ENCODE peak calls at places on chromosome 17, in six cellular contexts. B is Peyer's patch, O is GM12865, Z is NB4, X is Panc1, Q is RWPE2. M is an unnamed sample.
A peak's percentile ranks its signal among the peaks of the same experiment; 100 is the strongest.

GRCh38 chr17:76350463-76350862 is 3.3 kb downstream of the PRPSAP1 start:
- DNase-seq in Q (no peak), B (no peak), O (no peak), Z (no peak), X (no peak), M (no peak)

GRCh38 chr17:18256351-18256750 is 2.2 kb downstream of the FLII start:
- DNase-seq in Z (no peak), Q (no peak), O (no peak), X (no peak), B (no peak), M (no peak)

GRCh38 chr17:83109793-83110645 is 30.6 kb downstream of the METRNL start:
- DNase-seq in O (no peak), Z (no peak), B (peak; percentile 73), X (peak; percentile 22), Q (peak; percentile 99), M (peak; percentile 94)

GRCh38 chr17:32971171-32971570 is 20.5 kb upstream of the SPACA3 start:
- DNase-seq in X (no peak), B (no peak), Q (no peak), O (peak; percentile 84), Z (peak; percentile 19), M (no peak)

GRCh38 chr17:1730345-1731193 is 6.1 kb downstream of the WDR81 start:
- DNase-seq in O (no peak), X (no peak), Q (peak; percentile 79), Z (no peak), B (peak; percentile 66), M (peak; percentile 86)

GRCh38 chr17:59331929-59332889 is 754 bp downstream of the YPEL2 start:
- DNase-seq in Q (no peak), B (peak; percentile 71), Z (peak; percentile 64), O (peak; percentile 30), X (no peak), M (peak; percentile 83)

GRCh38 chr17:70217571-70217970 is 48.2 kb downstream of the KCNJ2 start:
- DNase-seq in Q (no peak), B (no peak), O (no peak), X (no peak), Z (no peak), M (no peak)

GRCh38 chr17:71375948-71376347 is 744.9 kb upstream of the SOX9 start:
- DNase-seq in Q (no peak), Z (no peak), X (no peak), B (no peak), O (no peak), M (no peak)

GRCh38 chr17:75515229-75515522 is 161 bp downstream of the CASKIN2 start:
- DNase-seq in Z (no peak), X (no peak), O (no peak), B (no peak), Q (no peak), M (no peak)

GRCh38 chr17:40309938-40310510 is 1.0 kb downstream of the RARA start:
- DNase-seq in B (no peak), Z (no peak), X (no peak), Q (no peak), O (no peak), M (peak; percentile 63)

GRCh38 chr17:68821860-68822693 is 133.1 kb downstream of the ABCA8 start:
- DNase-seq in X (peak; percentile 55), B (no peak), O (no peak), Q (peak; percentile 71), Z (no peak), M (no peak)

GRCh38 chr17:79595471-79595870 is 15.4 kb downstream of the RBFOX3 start:
- DNase-seq in B (no peak), Z (no peak), X (no peak), Q (no peak), O (no peak), M (no peak)

GRCh38 chr17:73283841-73284282 is 22.2 kb upstream of the CPSF4L start:
- DNase-seq in Z (peak; percentile 79), Q (no peak), B (no peak), O (peak; percentile 60), X (no peak), M (no peak)

GRCh38 chr17:6555331-6556120 is 829 bp downstream of the PITPNM3 start:
- DNase-seq in O (no peak), Q (no peak), Z (peak; percentile 43), X (no peak), B (peak; percentile 65), M (peak; percentile 79)

GRCh38 chr17:1422907-1423306 is 22.9 kb upstream of the YWHAE start:
- DNase-seq in O (no peak), Z (no peak), B (no peak), X (peak; percentile 81), Q (peak; percentile 75), M (no peak)

GRCh38 chr17:81386141-81386645 is 9.1 kb upstream of the BAHCC1 start:
- DNase-seq in X (no peak), O (no peak), Z (no peak), B (no peak), Q (no peak), M (no peak)

GRCh38 chr17:39118674-39119419 is 32.6 kb downstream of the PLXDC1 start:
- DNase-seq in O (peak; percentile 76), Q (no peak), B (no peak), X (no peak), Z (peak; percentile 85), M (no peak)

GRCh38 chr17:51166987-51167931 is 1.0 kb downstream of the NME2 start:
- DNase-seq in Z (peak; percentile 77), Q (no peak), O (peak; percentile 73), B (peak; percentile 80), X (no peak), M (peak; percentile 83)

GRCh38 chr17:27408891-27409290 is 47.4 kb upstream of the KSR1 start:
- DNase-seq in Z (peak; percentile 15), B (no peak), O (no peak), Q (no peak), X (no peak), M (no peak)

GRCh38 chr17:27403480-27404005 is 52.7 kb upstream of the KSR1 start:
- DNase-seq in O (no peak), Z (no peak), Q (no peak), X (no peak), B (no peak), M (no peak)

GRCh38 chr17:27402943-27403342 is 53.3 kb upstream of the KSR1 start:
- DNase-seq in O (no peak), X (no peak), B (no peak), Q (no peak), Z (no peak), M (no peak)

GRCh38 chr17:27413295-27413694 is 43.0 kb upstream of the KSR1 start:
- DNase-seq in B (no peak), O (no peak), Z (peak; percentile 21), X (no peak), Q (no peak), M (no peak)

DNA sequence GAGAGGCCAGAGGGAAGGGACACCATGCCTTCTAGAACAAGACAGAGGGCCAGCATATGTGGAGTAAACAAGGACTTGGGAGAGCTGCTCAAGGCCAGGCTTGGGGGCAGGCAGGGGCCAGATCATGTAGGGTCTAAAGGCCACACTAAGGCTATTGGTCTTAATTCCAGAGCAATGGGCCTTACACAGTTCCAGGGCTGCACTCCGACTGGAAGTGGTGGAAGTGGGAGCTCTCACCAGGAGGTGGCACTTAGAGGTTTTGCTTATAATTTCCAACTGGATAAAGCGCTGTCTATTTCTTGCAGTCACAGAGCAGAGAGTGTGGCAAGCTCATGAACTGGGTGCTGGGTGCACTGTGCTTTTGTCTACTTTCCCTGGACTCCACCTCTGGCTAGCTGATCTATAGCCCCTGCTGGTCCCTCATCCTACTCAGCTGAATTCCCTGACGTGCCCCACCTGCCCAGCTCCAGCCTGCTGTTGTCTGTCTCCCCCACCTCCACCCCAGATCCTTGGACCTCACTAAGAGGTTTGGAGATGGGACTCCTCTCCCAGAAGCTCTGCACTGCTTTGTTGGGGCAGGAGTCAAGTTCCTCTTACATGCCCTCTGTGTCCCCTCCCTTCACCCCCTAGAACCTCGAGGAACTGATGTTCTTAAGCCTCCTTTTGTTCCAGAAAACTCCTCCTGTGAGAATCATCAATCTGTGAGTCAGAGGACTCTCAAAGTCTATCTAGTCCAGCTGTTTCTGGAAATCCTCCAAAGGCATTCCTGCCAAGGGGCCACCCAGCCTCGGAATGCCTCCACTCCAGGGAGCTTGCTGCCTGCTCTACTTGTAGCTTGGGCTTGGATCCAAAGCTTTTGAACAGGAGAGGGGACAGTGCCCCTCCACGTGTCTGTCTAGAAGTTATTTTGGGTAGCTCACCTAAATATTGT is 48.1 kb upstream of the KSR1 start:
- DNase-seq in X (no peak), Q (no peak), Z (no peak), O (no peak), B (no peak), M (no peak)
- TF ChIP-seq CTCF in X (no peak), Q (no peak), Z (no peak), O (no peak), B (no peak), M (no peak)

DNA sequence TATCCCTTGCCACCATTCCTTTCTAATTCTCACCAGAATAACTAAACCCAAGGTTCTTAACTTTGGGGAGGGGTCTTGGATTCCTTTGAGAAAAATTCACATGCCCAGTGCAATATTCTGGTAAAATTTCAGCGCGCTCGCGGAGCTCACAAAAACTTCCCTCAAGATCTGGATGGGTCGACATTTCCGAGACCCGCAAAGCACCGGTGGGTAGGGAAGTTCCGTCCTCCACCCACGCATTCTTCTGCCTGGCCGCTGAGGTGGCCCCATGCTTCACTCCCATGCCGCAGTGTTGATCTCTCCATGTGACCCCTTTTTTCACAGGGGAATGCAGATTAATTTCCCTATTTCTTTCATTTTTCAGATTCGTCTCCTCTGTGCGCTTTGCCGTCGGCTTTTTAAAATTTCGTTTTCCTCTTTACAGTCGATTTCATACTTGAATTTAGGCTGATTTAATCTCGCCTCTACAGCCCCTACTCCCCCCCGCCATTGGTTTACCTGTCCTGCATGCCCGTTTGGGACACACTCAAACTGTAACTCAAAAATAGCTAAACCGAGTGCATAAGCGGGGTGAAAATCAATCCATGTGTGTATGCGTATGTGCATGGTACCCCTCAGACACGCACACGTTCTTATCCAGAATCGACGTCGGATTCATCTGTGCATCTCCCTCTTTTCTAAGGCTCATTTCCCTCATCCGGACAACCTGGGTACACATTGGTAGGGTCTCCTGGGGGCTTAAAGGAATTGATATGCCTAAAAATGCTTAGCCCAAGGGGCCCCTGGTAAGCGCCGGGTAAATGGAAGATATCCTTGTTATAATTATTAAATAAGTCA is 1.4 kb upstream of the SP6 start:
- DNase-seq in O (no peak), X (no peak), Q (no peak), B (no peak), Z (no peak), M (no peak)
- H3K4me3 ChIP-seq in O (no peak overlapping the region), X (no peak overlapping the region), Q (no peak overlapping the region), B (no peak overlapping the region), Z (no peak overlapping the region), M (no peak overlapping the region)

GRCh38 chr17:28473542-28473941 is at the start of gene SLC13A2:
- DNase-seq in Z (no peak), B (peak; percentile 74), X (no peak), Q (no peak), O (no peak), M (no peak)
- TF ChIP-seq CTCF in Z (no peak), B (no peak), X (no peak), Q (no peak), O (no peak), M (no peak)

DNA sequence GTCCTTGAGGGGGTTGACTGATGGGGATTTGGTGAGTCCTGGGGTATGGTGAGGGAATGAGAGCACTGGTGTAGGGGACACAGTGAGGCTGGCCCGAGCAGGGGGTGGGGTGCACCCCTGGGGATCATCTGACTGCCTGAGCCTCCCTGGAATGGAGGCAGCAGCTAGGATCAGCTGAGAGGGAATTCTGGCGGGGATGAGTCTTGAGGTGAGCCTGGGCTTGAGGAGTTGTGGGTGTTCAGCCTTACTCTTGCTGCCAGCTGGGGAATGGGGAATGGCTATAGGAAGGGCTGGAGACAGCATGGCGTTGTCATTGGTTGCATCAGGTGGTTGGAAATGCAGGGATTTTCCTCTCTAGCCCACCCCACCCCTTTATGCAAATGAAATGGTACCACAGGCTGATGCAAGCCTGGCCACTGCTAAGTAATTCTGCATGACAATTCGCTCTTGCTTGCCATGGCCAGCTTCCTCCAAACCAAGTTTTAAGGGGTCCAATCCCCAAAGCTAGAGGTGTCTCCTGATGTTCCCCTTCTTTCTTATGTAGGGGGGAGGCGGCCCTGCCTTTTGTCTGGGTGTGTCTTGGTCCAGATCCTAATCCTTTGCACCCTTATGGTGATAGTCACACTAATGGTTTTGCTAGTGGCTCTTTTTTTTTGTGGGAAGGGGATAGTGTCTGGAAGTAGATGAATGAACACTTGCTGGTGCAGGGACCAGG is 7.5 kb downstream of the NFE2L1 start:
- DNase-seq in Z (peak; percentile 35), X (no peak), Q (no peak), B (no peak), O (peak; percentile 81), M (no peak)
- H3K4me3 ChIP-seq in Z (no peak overlapping the region), X (no peak overlapping the region), Q (no peak overlapping the region), B (no peak overlapping the region), O (peak overlapping the region; percentile 35), M (no peak overlapping the region)